ENCODE peak calls at places on chromosomes 5 and 9, in four cellular contexts. A is left lung, U is colonic mucosa, T is kidney epithelial cell. S is an unnamed sample.

GRCh38 chr9:129235041-129235930 is 57.2 kb upstream of the IER5L start:
- DNase-seq in A (no peak), U (no peak), T (no peak), S (no peak)

GRCh38 chr9:99177576-99178365 is 44.0 kb downstream of the ALG2 start:
- DNase-seq in A (no peak), U (no peak), T (no peak), S (no peak)

GRCh38 chr9:100317706-100318105 is 35.0 kb downstream of the TEX10 start:
- DNase-seq in A (no peak), U (no peak), T (no peak), S (no peak)

GRCh38 chr5:125326114-125326513 is 579.7 kb upstream of the ZNF608 start:
- DNase-seq in A (no peak), U (peak), T (peak), S (peak)

GRCh38 chr9:124784503-124784902 is 7.6 kb downstream of the OLFML2A start:
- DNase-seq in A (no peak), U (no peak), T (no peak), S (no peak)

GRCh38 chr9:93032545-93032944 is 26.0 kb upstream of the SUSD3 start:
- DNase-seq in A (no peak), U (no peak), T (no peak), S (no peak)

GRCh38 chr5:83553000-83553486 is 81.5 kb downstream of the VCAN start:
- DNase-seq in A (no peak), U (no peak), T (no peak), S (no peak)

GRCh38 chr5:169350016-169350415 is 49.1 kb upstream of the SLIT3 start:
- DNase-seq in A (no peak), U (no peak), T (peak), S (peak)

GRCh38 chr9:34203275-34204010 is 24.6 kb downstream of the UBAP1 start:
- DNase-seq in A (no peak), U (no peak), T (no peak), S (no peak)

GRCh38 chr5:132215329-132215728 is 12.3 kb downstream of the P4HA2 start:
- DNase-seq in A (peak), U (peak), T (peak), S (peak)

GRCh38 chr9:82721596-82721995 is 341.3 kb downstream of the RASEF start:
- DNase-seq in A (no peak), U (no peak), T (no peak), S (no peak)

GRCh38 chr9:13369426-13369825 is 89.9 kb upstream of the MPDZ start:
- DNase-seq in A (no peak), U (no peak), T (no peak), S (no peak)

GRCh38 chr5:178069909-178070308 is 43.4 kb upstream of the N4BP3 start:
- DNase-seq in A (no peak), U (peak), T (no peak), S (no peak)

GRCh38 chr5:57408714-57409113 is 73.9 kb downstream of the ACTBL2 start:
- DNase-seq in A (no peak), U (no peak), T (no peak), S (no peak)

GRCh38 chr5:146620663-146621051 is 104.7 kb upstream of the GPR151 start:
- DNase-seq in A (no peak), U (no peak), T (no peak), S (no peak)

GRCh38 chr5:149636861-149637246 is 55.6 kb downstream of the ARHGEF37 start:
- DNase-seq in A (peak), U (peak), T (no peak), S (peak)

GRCh38 chr5:172283020-172283861 is at the start of gene UBTD2:
- DNase-seq in A (peak), U (peak), T (no peak), S (no peak)

GRCh38 chr5:77893225-77893860 is 117.2 kb upstream of the TBCA start:
- DNase-seq in A (peak), U (peak), T (peak), S (peak)

GRCh38 chr5:173793677-173794570 is 94.2 kb upstream of the CPEB4 start:
- DNase-seq in A (peak), U (peak), T (no peak), S (no peak)

GRCh38 chr5:43038523-43038989 is 1.6 kb downstream of the ANXA2R start:
- DNase-seq in A (no peak), U (no peak), T (no peak), S (no peak)

GRCh38 chr5:64612349-64612961 is 77.8 kb upstream of the SHISAL2B start:
- DNase-seq in A (no peak), U (no peak), T (peak), S (peak)

GRCh38 chr9:28234133-28234898 is 661.0 kb upstream of the C9orf72 start:
- DNase-seq in A (no peak), U (no peak), T (no peak), S (no peak)

DNA sequence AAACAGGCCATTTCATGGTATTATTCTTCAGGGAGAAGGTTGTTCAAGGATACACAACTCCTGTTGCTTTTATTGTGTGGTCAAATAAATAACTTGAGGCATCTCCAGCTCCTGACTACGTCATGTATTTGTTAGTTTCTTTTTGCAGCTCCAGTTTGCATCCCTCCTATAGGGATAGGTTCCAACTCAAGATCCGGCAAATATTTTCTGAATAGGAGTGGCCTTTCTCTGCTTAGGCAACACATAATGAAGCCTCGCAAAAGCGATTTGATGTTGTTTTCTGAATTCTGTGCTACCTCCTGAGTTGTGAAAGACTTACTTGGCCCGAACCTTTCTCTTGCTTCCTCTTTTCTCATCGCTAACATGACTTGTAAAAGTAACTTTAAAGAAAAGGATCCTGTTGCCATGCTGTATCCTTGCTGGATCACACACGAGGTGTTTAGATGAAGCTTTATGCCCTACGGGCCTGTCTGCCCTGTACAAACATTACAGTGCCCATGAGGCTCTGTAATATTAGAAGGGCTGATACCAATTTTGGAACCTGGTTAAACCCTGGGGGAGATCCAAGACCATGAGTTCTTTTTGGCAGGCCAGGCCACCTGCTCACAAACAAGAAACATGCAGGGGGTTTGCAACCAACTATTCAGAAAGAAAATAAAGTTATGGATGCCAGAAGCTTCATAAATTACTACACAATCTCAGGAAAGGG is 149.8 kb upstream of the FGF10 start:
- DNase-seq in A (no peak), U (no peak), T (no peak), S (no peak)
- H3K4me3 ChIP-seq in A (no peak), U (no peak), T (no peak), S (no peak)

GRCh38 chr5:142091012-142091411 is 17.6 kb upstream of the NDFIP1 start:
- DNase-seq in A (no peak), U (no peak), T (no peak), S (no peak)

GRCh38 chr5:142086229-142086628 is 22.4 kb upstream of the NDFIP1 start:
- DNase-seq in A (no peak), U (no peak), T (no peak), S (no peak)

GRCh38 chr5:142091922-142092321 is 16.7 kb upstream of the NDFIP1 start:
- DNase-seq in A (no peak), U (no peak), T (no peak), S (no peak)

GRCh38 chr5:142082182-142082781 is 26.3 kb upstream of the NDFIP1 start:
- DNase-seq in A (no peak), U (no peak), T (no peak), S (no peak)

GRCh38 chr5:142087920-142088679 is 20.5 kb upstream of the NDFIP1 start:
- DNase-seq in A (no peak), U (no peak), T (no peak), S (no peak)
- TF ChIP-seq CTCF in A (no peak), U (no peak), T (no peak), S (no peak)

DNA sequence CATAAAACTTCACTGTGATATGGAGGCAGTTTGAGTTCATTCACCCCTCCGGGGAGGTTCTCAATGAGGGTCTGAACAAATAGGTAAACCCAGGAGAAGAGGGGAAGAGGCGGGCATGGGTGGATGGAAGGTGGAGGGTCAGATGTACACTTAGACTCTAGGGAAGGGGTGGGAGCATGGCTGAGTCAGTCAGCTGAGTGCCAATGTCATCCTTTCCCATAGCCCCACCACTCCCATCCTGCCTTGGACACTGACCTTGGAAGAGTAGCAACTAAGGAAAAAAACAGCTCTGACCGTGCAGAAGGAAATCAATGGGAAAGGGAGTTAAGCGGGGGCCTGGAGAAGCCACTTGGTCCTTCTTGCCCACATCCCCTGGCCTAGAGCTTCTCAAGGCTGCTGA is 9.9 kb upstream of the FABP6 start:
- DNase-seq in A (no peak), U (no peak), T (no peak), S (no peak)
- H3K4me3 ChIP-seq in A (no peak), U (no peak), T (no peak), S (no peak)

GRCh38 chr9:131422241-131422792 is 28.4 kb downstream of the PRRC2B start:
- DNase-seq in A (no peak), U (no peak), T (no peak), S (no peak)
- TF ChIP-seq CTCF in A (no peak), U (no peak), T (peak), S (no peak)

GRCh38 chr9:107438211-107439030 is 51.1 kb downstream of the KLF4 start:
- DNase-seq in A (no peak), U (no peak), T (no peak), S (no peak)
- H3K4me3 ChIP-seq in A (no peak), U (no peak), T (no peak), S (no peak)

DNA sequence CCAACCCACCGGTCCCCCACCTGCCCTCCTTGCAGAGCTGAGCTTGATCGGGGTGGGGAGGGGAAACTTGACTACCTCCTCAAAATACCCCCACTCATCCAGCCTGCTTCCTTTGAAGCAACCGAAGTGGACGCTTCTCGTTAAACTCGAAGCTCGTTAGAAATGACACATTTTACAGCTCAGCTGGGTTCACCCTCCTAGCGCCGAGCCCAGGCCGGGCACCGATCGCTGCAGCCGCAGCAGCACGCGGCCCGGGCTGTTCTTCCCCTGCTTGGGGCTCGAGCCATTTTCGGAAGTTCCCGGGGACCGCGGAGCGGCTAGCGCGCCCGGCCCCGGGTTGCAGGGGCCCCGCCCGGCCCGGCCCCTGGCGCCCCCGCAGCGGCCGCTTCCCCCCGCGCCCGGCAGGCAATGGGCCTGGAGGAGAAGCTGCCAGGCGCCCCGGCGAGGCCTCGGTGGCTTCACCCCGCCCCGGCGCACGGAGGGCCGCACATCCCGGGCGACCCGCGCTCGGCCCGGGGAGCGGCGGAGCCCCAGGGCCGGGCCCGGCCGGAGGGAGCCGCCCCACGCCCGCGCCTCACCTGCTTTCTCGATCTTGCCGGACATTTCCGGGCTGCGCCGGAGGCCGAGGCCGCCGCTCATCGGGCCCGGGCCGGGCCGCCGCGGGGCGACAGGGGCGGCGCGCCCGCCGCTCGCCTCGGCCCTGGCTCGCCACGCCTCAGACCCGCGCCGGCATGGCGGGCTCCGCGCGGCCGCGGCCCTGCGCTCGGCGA is 499 bp downstream of the RAPGEF1 start:
- DNase-seq in A (no peak), U (peak), T (no peak), S (no peak)
- TF ChIP-seq CTCF in A (no peak), U (no peak), T (no peak), S (no peak)

GRCh38 chr5:34583167-34583566 is 73.0 kb upstream of the RAI14 start:
- DNase-seq in A (no peak), U (no peak), T (no peak), S (no peak)

GRCh38 chr5:34584165-34584564 is 72.0 kb upstream of the RAI14 start:
- DNase-seq in A (no peak), U (no peak), T (no peak), S (no peak)

GRCh38 chr5:34587355-34588241 is 68.5 kb upstream of the RAI14 start:
- DNase-seq in A (no peak), U (no peak), T (no peak), S (no peak)

GRCh38 chr5:34585601-34586104 is 70.5 kb upstream of the RAI14 start:
- DNase-seq in A (no peak), U (no peak), T (peak), S (no peak)

DNA sequence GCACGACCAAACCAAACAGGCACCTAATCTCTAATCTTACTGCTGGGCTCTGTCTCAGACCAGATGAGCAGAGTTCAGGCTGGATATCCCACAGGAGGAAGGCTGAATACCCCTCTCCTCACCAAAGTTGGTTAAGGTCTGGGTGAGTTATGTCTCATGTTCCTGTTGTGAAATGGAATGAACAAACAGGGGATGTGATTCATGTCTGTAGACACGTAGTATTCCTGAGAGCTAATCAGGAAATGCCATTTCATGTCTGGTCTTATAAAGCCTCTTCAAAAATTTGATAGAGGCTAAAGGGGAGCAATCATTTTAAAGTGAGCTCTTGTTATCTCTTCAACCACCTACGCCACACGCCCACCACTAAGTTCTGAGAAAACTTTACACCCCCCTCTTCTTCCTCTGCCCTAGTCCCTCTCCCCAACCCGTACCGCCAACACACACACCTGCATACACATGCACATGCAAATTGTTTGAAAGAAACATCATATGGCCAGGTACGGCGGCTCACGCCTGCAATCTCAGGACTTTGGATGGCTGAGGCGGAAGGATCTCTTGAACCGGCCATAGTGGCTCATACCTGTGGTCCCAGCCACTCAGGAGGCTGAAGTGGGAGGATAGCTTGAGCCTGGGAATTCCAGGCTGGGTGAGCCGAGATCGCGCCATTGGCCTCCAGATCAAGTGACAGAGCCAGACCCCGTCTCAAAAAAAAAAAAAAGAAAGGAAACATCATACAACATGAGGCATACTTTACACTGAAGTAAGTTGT is 69.8 kb upstream of the RAI14 start:
- DNase-seq in A (no peak), U (no peak), T (peak), S (no peak)
- H3K4me3 ChIP-seq in A (no peak), U (no peak), T (no peak), S (no peak)

GRCh38 chr5:98769256-98770157 is 4.0 kb upstream of the RGMB start:
- DNase-seq in A (no peak), U (peak), T (no peak), S (no peak)
- TF ChIP-seq CTCF in A (peak), U (peak), T (no peak), S (no peak)

DNA sequence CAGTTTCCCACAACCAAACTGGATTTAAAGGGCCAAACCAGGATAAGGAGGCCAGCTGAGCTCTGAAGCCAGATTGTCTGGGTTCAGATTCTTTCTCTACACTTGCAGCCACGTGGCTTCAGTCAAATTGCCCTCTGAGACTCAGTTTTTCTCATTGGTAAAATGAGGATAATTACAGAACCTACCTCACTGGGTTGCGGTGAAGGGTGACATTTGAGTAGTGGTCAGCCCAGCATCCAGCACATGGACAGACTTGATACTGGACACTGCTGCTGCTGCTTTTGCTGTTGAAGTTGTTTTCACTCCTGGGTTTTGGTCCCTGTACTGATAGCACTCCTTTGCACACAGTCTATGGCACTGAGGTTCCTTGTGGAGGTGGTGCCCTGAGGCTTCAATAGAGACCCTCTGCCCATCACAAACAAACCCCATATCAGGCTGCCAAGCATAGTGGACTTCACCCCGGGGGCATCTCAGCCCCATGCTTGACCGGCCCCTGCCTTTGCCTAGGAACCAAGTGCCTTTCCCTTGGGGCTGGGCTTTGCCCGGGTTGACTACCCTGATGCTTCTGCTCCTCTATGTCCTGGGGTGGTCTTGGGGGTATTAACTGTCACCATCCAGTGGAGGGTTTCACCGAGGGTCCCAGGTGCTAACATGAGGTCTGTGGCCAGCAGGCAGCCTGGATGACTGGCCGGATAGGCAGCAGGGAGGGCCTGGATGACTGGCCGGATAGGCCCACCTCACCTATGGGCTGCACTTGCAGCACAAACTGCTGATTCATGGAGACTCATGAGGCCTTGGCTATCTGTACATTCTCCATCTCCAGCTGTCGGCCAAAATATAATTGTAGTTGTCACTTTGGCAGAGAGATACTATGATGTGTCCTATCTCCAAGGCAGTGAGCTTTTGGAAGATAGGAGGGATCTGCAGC is 25.9 kb upstream of the CDKN2AIPNL start:
- DNase-seq in A (no peak), U (no peak), T (no peak), S (no peak)
- H3K4me3 ChIP-seq in A (no peak), U (no peak), T (no peak), S (no peak)

DNA sequence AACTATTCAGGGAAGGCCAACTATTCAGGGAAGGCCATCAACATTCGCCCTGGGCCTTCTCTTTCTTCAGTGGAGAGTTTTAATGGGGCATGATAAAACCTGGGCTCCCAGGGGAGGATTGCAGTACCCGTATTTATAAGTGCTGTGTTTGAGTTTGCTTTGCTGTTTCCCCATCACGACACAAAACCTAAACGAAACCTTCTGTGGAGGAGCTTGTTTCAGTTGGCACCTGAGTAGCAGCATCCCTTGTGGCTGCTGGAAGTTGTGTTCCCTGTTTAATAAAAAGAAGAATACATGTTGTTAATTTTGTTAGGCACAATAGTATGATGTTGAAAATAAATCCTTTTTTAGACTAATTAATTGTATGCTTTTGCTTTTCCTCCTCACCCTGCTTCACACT is 8.3 kb downstream of the WDR31 start:
- DNase-seq in A (no peak), U (no peak), T (no peak), S (no peak)
- TF ChIP-seq CTCF in A (no peak), U (no peak), T (no peak), S (no peak)

S was measured in HFF-Myc.